ENCODE peak calls at places on chromosomes 3 and 15, in six cellular contexts. G, A, D, N, F and E are unnamed samples.

GRCh38 chr3:192064959-192065358 is 604.0 kb downstream of the PYDC2 start:
- DNase-seq in G (no peak), A (no peak), D (no peak), N (no peak), F (no peak), E (no peak)

GRCh38 chr15:47987908-47988532 is 132.8 kb upstream of the SLC24A5 start:
- DNase-seq in G (peak), A (no peak), D (no peak), N (no peak), F (no peak), E (no peak)

GRCh38 chr15:68208641-68209240 is 3.6 kb upstream of the CALML4 start:
- DNase-seq in G (no peak), A (no peak), D (no peak), N (no peak), F (no peak), E (no peak)

GRCh38 chr3:60316121-60316783 is 935.0 kb downstream of the FHIT start:
- DNase-seq in G (no peak), A (no peak), D (no peak), N (no peak), F (no peak), E (no peak)

GRCh38 chr15:100725121-100726069 is 123.0 kb downstream of the ASB7 start:
- DNase-seq in G (no peak), A (peak), D (no peak), N (no peak), F (no peak), E (peak)

GRCh38 chr15:31326729-31327673 is at the start of gene KLF13:
- DNase-seq in G (no peak), A (no peak), D (no peak), N (peak), F (peak), E (no peak)

GRCh38 chr15:78049691-78050440 is 27.6 kb downstream of the TBC1D2B start:
- DNase-seq in G (no peak), A (peak), D (peak), N (peak), F (no peak), E (no peak)

GRCh38 chr15:67803996-67804843 is 21.1 kb upstream of the SKOR1 start:
- DNase-seq in G (no peak), A (no peak), D (no peak), N (no peak), F (no peak), E (no peak)

GRCh38 chr3:106566277-106566676 is 697.5 kb upstream of the CBLB start:
- DNase-seq in G (no peak), A (no peak), D (no peak), N (no peak), F (no peak), E (no peak)

GRCh38 chr15:90101969-90102890 is at the start of gene IDH2:
- DNase-seq in G (peak), A (peak), D (peak), N (peak), F (peak), E (no peak)

GRCh38 chr3:77081240-77081661 is 41.4 kb downstream of the ROBO2 start:
- DNase-seq in G (peak), A (no peak), D (no peak), N (no peak), F (no peak), E (no peak)

GRCh38 chr15:91196768-91197167 is 96.7 kb downstream of the SV2B start:
- DNase-seq in G (no peak), A (no peak), D (no peak), N (no peak), F (no peak), E (no peak)

GRCh38 chr3:94305835-94306685 is 243.2 kb downstream of the NSUN3 start:
- DNase-seq in G (no peak), A (no peak), D (no peak), N (no peak), F (no peak), E (no peak)

GRCh38 chr15:90873998-90874605 is 5.7 kb downstream of the FURIN start:
- DNase-seq in G (peak), A (no peak), D (no peak), N (no peak), F (no peak), E (no peak)

GRCh38 chr3:58651268-58651667 is 15.3 kb downstream of the FAM3D start:
- DNase-seq in G (no peak), A (no peak), D (no peak), N (no peak), F (no peak), E (no peak)

GRCh38 chr3:127037971-127038446 is 55.1 kb downstream of the PLXNA1 start:
- DNase-seq in G (no peak), A (no peak), D (no peak), N (no peak), F (no peak), E (no peak)

GRCh38 chr3:37645801-37646380 is 215.8 kb upstream of the CTDSPL start:
- DNase-seq in G (no peak), A (no peak), D (no peak), N (no peak), F (no peak), E (peak)

GRCh38 chr3:70539908-70540307 is 227.5 kb upstream of the MDFIC2 start:
- DNase-seq in G (no peak), A (no peak), D (no peak), N (no peak), F (no peak), E (no peak)

GRCh38 chr15:66644000-66644787 is 57.8 kb upstream of the SMAD6 start:
- DNase-seq in G (no peak), A (no peak), D (no peak), N (no peak), F (no peak), E (no peak)

GRCh38 chr3:127305499-127305898 is 17.7 kb upstream of the PRR20G start:
- DNase-seq in G (no peak), A (no peak), D (no peak), N (no peak), F (no peak), E (no peak)

GRCh38 chr15:75348563-75349350 is 1.9 kb downstream of the NEIL1 start:
- DNase-seq in G (peak), A (no peak), D (peak), N (no peak), F (no peak), E (no peak)

GRCh38 chr3:12571986-12572385 is 15.1 kb downstream of the MKRN2 start:
- DNase-seq in G (no peak), A (no peak), D (no peak), N (no peak), F (no peak), E (no peak)

GRCh38 chr3:40079845-40080240 is 229.7 kb upstream of the EIF1B start:
- DNase-seq in G (no peak), A (no peak), D (no peak), N (no peak), F (no peak), E (no peak)

GRCh38 chr3:188303823-188304222 is 149.9 kb downstream of the LPP start:
- DNase-seq in G (no peak), A (no peak), D (no peak), N (no peak), F (no peak), E (no peak)

GRCh38 chr3:177211503-177212277 is 14.4 kb upstream of the TBL1XR1 start:
- DNase-seq in G (no peak), A (no peak), D (no peak), N (no peak), F (no peak), E (no peak)

GRCh38 chr15:30990036-30990435 is 1.4 kb downstream of the MTMR10 start:
- DNase-seq in G (no peak), A (no peak), D (no peak), N (no peak), F (no peak), E (no peak)

GRCh38 chr3:124364230-124365022 is 365.8 kb upstream of the UMPS start:
- DNase-seq in G (no peak), A (no peak), D (no peak), N (no peak), F (no peak), E (no peak)

GRCh38 chr3:30435950-30436349 is 170.5 kb upstream of the TGFBR2 start:
- DNase-seq in G (no peak), A (no peak), D (peak), N (no peak), F (no peak), E (no peak)

GRCh38 chr3:27666708-27667107 is 55.4 kb downstream of the EOMES start:
- DNase-seq in G (peak), A (no peak), D (no peak), N (peak), F (no peak), E (peak)

GRCh38 chr3:29758108-29759020 is 477.5 kb downstream of the RBMS3 start:
- DNase-seq in G (no peak), A (no peak), D (no peak), N (no peak), F (no peak), E (no peak)

GRCh38 chr3:31392568-31392967 is 140.2 kb upstream of the STT3B start:
- DNase-seq in G (no peak), A (no peak), D (peak), N (no peak), F (no peak), E (no peak)

GRCh38 chr15:70152070-70152480 is 54.4 kb upstream of the TLE3 start:
- DNase-seq in G (no peak), A (no peak), D (no peak), N (no peak), F (no peak), E (no peak)